ENCODE peak calls at places on chromosomes 1 and 21, in ten cellular contexts. One of them, this sample, is unnamed.

GRCh38 chr1:117735045-117735992 is 129.5 kb downstream of the TENT5C start:
- DNase-seq in cardiac muscle cell: peak
- DNase-seq in stimulated activated CD4-positive, alpha-beta T cell treated with anti-CD3 and anti-CD28 coated beads, Interleukin-2, amount 100 ng/mL, for 24 hours: peak
- DNase-seq in left colon: no peak
- DNase-seq in HEK293T: no peak
- DNase-seq in iris pigment epithelial cell: peak
- DNase-seq in GM12878: peak
- DNase-seq in activated CD4-positive, alpha-beta T cell treated with anti-CD3 and anti-CD28 coated beads, Interleukin-2, amount 10 ng/mL, durations not matched to agents 7 days and 5 days: peak
- DNase-seq in amygdala: no peak
- DNase-seq in KBM-7: peak
- DNase-seq in this sample: peak

GRCh38 chr1:183234660-183235476 is 48.8 kb downstream of the LAMC2 start:
- DNase-seq in left colon: peak
- DNase-seq in KBM-7: peak
- DNase-seq in activated CD4-positive, alpha-beta T cell treated with anti-CD3 and anti-CD28 coated beads, Interleukin-2, amount 10 ng/mL, durations not matched to agents 7 days and 5 days: no peak
- DNase-seq in stimulated activated CD4-positive, alpha-beta T cell treated with anti-CD3 and anti-CD28 coated beads, Interleukin-2, amount 100 ng/mL, for 24 hours: no peak
- DNase-seq in iris pigment epithelial cell: peak
- DNase-seq in HEK293T: peak
- DNase-seq in amygdala: peak
- DNase-seq in GM12878: no peak
- DNase-seq in cardiac muscle cell: peak
- DNase-seq in this sample: peak

GRCh38 chr1:202343652-202344349 is 2.1 kb upstream of the UBE2T start:
- DNase-seq in HEK293T: no peak
- DNase-seq in cardiac muscle cell: peak
- DNase-seq in left colon: no peak
- DNase-seq in iris pigment epithelial cell: peak
- DNase-seq in KBM-7: peak
- DNase-seq in GM12878: no peak
- DNase-seq in activated CD4-positive, alpha-beta T cell treated with anti-CD3 and anti-CD28 coated beads, Interleukin-2, amount 10 ng/mL, durations not matched to agents 7 days and 5 days: peak
- DNase-seq in amygdala: no peak
- DNase-seq in stimulated activated CD4-positive, alpha-beta T cell treated with anti-CD3 and anti-CD28 coated beads, Interleukin-2, amount 100 ng/mL, for 24 hours: no peak
- DNase-seq in this sample: peak

GRCh38 chr1:51313268-51313852 is 17.0 kb downstream of the TTC39A start:
- DNase-seq in amygdala: no peak
- DNase-seq in stimulated activated CD4-positive, alpha-beta T cell treated with anti-CD3 and anti-CD28 coated beads, Interleukin-2, amount 100 ng/mL, for 24 hours: no peak
- DNase-seq in left colon: no peak
- DNase-seq in iris pigment epithelial cell: no peak
- DNase-seq in cardiac muscle cell: no peak
- DNase-seq in HEK293T: peak
- DNase-seq in activated CD4-positive, alpha-beta T cell treated with anti-CD3 and anti-CD28 coated beads, Interleukin-2, amount 10 ng/mL, durations not matched to agents 7 days and 5 days: no peak
- DNase-seq in GM12878: no peak
- DNase-seq in KBM-7: no peak
- DNase-seq in this sample: no peak

GRCh38 chr1:227892930-227893695 is 54.6 kb downstream of the WNT9A start:
- DNase-seq in stimulated activated CD4-positive, alpha-beta T cell treated with anti-CD3 and anti-CD28 coated beads, Interleukin-2, amount 100 ng/mL, for 24 hours: no peak
- DNase-seq in cardiac muscle cell: no peak
- DNase-seq in GM12878: no peak
- DNase-seq in KBM-7: no peak
- DNase-seq in amygdala: no peak
- DNase-seq in iris pigment epithelial cell: no peak
- DNase-seq in left colon: no peak
- DNase-seq in activated CD4-positive, alpha-beta T cell treated with anti-CD3 and anti-CD28 coated beads, Interleukin-2, amount 10 ng/mL, durations not matched to agents 7 days and 5 days: no peak
- DNase-seq in HEK293T: no peak
- DNase-seq in this sample: no peak

GRCh38 chr1:7558041-7558461 is 213.0 kb upstream of the VAMP3 start:
- DNase-seq in KBM-7: no peak
- DNase-seq in GM12878: no peak
- DNase-seq in stimulated activated CD4-positive, alpha-beta T cell treated with anti-CD3 and anti-CD28 coated beads, Interleukin-2, amount 100 ng/mL, for 24 hours: no peak
- DNase-seq in HEK293T: no peak
- DNase-seq in left colon: no peak
- DNase-seq in activated CD4-positive, alpha-beta T cell treated with anti-CD3 and anti-CD28 coated beads, Interleukin-2, amount 10 ng/mL, durations not matched to agents 7 days and 5 days: no peak
- DNase-seq in iris pigment epithelial cell: no peak
- DNase-seq in amygdala: no peak
- DNase-seq in cardiac muscle cell: peak
- DNase-seq in this sample: no peak

GRCh38 chr1:47637111-47637685 is 199.4 kb downstream of the FOXD2 start:
- DNase-seq in stimulated activated CD4-positive, alpha-beta T cell treated with anti-CD3 and anti-CD28 coated beads, Interleukin-2, amount 100 ng/mL, for 24 hours: no peak
- DNase-seq in iris pigment epithelial cell: peak
- DNase-seq in KBM-7: no peak
- DNase-seq in GM12878: no peak
- DNase-seq in cardiac muscle cell: no peak
- DNase-seq in HEK293T: no peak
- DNase-seq in left colon: no peak
- DNase-seq in amygdala: no peak
- DNase-seq in activated CD4-positive, alpha-beta T cell treated with anti-CD3 and anti-CD28 coated beads, Interleukin-2, amount 10 ng/mL, durations not matched to agents 7 days and 5 days: no peak
- DNase-seq in this sample: peak

GRCh38 chr21:34878501-34878900 is 170.6 kb downstream of the RUNX1 start:
- DNase-seq in stimulated activated CD4-positive, alpha-beta T cell treated with anti-CD3 and anti-CD28 coated beads, Interleukin-2, amount 100 ng/mL, for 24 hours: no peak
- DNase-seq in activated CD4-positive, alpha-beta T cell treated with anti-CD3 and anti-CD28 coated beads, Interleukin-2, amount 10 ng/mL, durations not matched to agents 7 days and 5 days: no peak
- DNase-seq in iris pigment epithelial cell: no peak
- DNase-seq in KBM-7: no peak
- DNase-seq in amygdala: no peak
- DNase-seq in GM12878: no peak
- DNase-seq in HEK293T: no peak
- DNase-seq in left colon: peak
- DNase-seq in cardiac muscle cell: no peak
- DNase-seq in this sample: no peak

GRCh38 chr1:3258431-3259003 is 189.5 kb downstream of the PRDM16 start:
- DNase-seq in cardiac muscle cell: no peak
- DNase-seq in left colon: no peak
- DNase-seq in iris pigment epithelial cell: no peak
- DNase-seq in GM12878: no peak
- DNase-seq in KBM-7: no peak
- DNase-seq in activated CD4-positive, alpha-beta T cell treated with anti-CD3 and anti-CD28 coated beads, Interleukin-2, amount 10 ng/mL, durations not matched to agents 7 days and 5 days: no peak
- DNase-seq in stimulated activated CD4-positive, alpha-beta T cell treated with anti-CD3 and anti-CD28 coated beads, Interleukin-2, amount 100 ng/mL, for 24 hours: no peak
- DNase-seq in HEK293T: no peak
- DNase-seq in amygdala: no peak
- DNase-seq in this sample: no peak

GRCh38 chr1:32709075-32709474 is 6.5 kb upstream of the SYNC start:
- DNase-seq in iris pigment epithelial cell: no peak
- DNase-seq in activated CD4-positive, alpha-beta T cell treated with anti-CD3 and anti-CD28 coated beads, Interleukin-2, amount 10 ng/mL, durations not matched to agents 7 days and 5 days: no peak
- DNase-seq in cardiac muscle cell: no peak
- DNase-seq in HEK293T: no peak
- DNase-seq in amygdala: no peak
- DNase-seq in KBM-7: no peak
- DNase-seq in stimulated activated CD4-positive, alpha-beta T cell treated with anti-CD3 and anti-CD28 coated beads, Interleukin-2, amount 100 ng/mL, for 24 hours: no peak
- DNase-seq in GM12878: no peak
- DNase-seq in left colon: no peak
- DNase-seq in this sample: no peak

GRCh38 chr1:28512058-28512611 is 6.3 kb downstream of the RCC1 start:
- DNase-seq in iris pigment epithelial cell: peak
- DNase-seq in GM12878: no peak
- DNase-seq in HEK293T: no peak
- DNase-seq in activated CD4-positive, alpha-beta T cell treated with anti-CD3 and anti-CD28 coated beads, Interleukin-2, amount 10 ng/mL, durations not matched to agents 7 days and 5 days: no peak
- DNase-seq in cardiac muscle cell: no peak
- DNase-seq in stimulated activated CD4-positive, alpha-beta T cell treated with anti-CD3 and anti-CD28 coated beads, Interleukin-2, amount 100 ng/mL, for 24 hours: peak
- DNase-seq in amygdala: no peak
- DNase-seq in left colon: no peak
- DNase-seq in KBM-7: peak
- DNase-seq in this sample: no peak

GRCh38 chr1:192235127-192235526 is 76.9 kb downstream of the RGS18 start:
- DNase-seq in iris pigment epithelial cell: peak
- DNase-seq in KBM-7: no peak
- DNase-seq in left colon: no peak
- DNase-seq in amygdala: no peak
- DNase-seq in GM12878: no peak
- DNase-seq in activated CD4-positive, alpha-beta T cell treated with anti-CD3 and anti-CD28 coated beads, Interleukin-2, amount 10 ng/mL, durations not matched to agents 7 days and 5 days: no peak
- DNase-seq in HEK293T: no peak
- DNase-seq in stimulated activated CD4-positive, alpha-beta T cell treated with anti-CD3 and anti-CD28 coated beads, Interleukin-2, amount 100 ng/mL, for 24 hours: no peak
- DNase-seq in cardiac muscle cell: no peak
- DNase-seq in this sample: peak

GRCh38 chr21:33543505-33544129 is 779 bp downstream of the SON start:
- DNase-seq in amygdala: no peak
- DNase-seq in KBM-7: peak
- DNase-seq in HEK293T: no peak
- DNase-seq in GM12878: no peak
- DNase-seq in cardiac muscle cell: no peak
- DNase-seq in stimulated activated CD4-positive, alpha-beta T cell treated with anti-CD3 and anti-CD28 coated beads, Interleukin-2, amount 100 ng/mL, for 24 hours: peak
- DNase-seq in activated CD4-positive, alpha-beta T cell treated with anti-CD3 and anti-CD28 coated beads, Interleukin-2, amount 10 ng/mL, durations not matched to agents 7 days and 5 days: peak
- DNase-seq in iris pigment epithelial cell: peak
- DNase-seq in left colon: peak
- DNase-seq in this sample: no peak

GRCh38 chr1:168893359-168893791 is 164.4 kb upstream of the DPT start:
- DNase-seq in HEK293T: no peak
- DNase-seq in GM12878: no peak
- DNase-seq in cardiac muscle cell: no peak
- DNase-seq in stimulated activated CD4-positive, alpha-beta T cell treated with anti-CD3 and anti-CD28 coated beads, Interleukin-2, amount 100 ng/mL, for 24 hours: no peak
- DNase-seq in activated CD4-positive, alpha-beta T cell treated with anti-CD3 and anti-CD28 coated beads, Interleukin-2, amount 10 ng/mL, durations not matched to agents 7 days and 5 days: no peak
- DNase-seq in iris pigment epithelial cell: no peak
- DNase-seq in KBM-7: no peak
- DNase-seq in amygdala: no peak
- DNase-seq in left colon: no peak
- DNase-seq in this sample: peak

GRCh38 chr1:40699787-40700186 is 8.3 kb downstream of the NFYC start:
- DNase-seq in activated CD4-positive, alpha-beta T cell treated with anti-CD3 and anti-CD28 coated beads, Interleukin-2, amount 10 ng/mL, durations not matched to agents 7 days and 5 days: no peak
- DNase-seq in cardiac muscle cell: no peak
- DNase-seq in KBM-7: no peak
- DNase-seq in HEK293T: no peak
- DNase-seq in left colon: no peak
- DNase-seq in stimulated activated CD4-positive, alpha-beta T cell treated with anti-CD3 and anti-CD28 coated beads, Interleukin-2, amount 100 ng/mL, for 24 hours: no peak
- DNase-seq in iris pigment epithelial cell: no peak
- DNase-seq in amygdala: no peak
- DNase-seq in GM12878: peak
- DNase-seq in this sample: no peak

GRCh38 chr21:14722841-14723483 is 176.8 kb upstream of the SAMSN1 start:
- DNase-seq in activated CD4-positive, alpha-beta T cell treated with anti-CD3 and anti-CD28 coated beads, Interleukin-2, amount 10 ng/mL, durations not matched to agents 7 days and 5 days: no peak
- DNase-seq in amygdala: no peak
- DNase-seq in left colon: no peak
- DNase-seq in stimulated activated CD4-positive, alpha-beta T cell treated with anti-CD3 and anti-CD28 coated beads, Interleukin-2, amount 100 ng/mL, for 24 hours: no peak
- DNase-seq in GM12878: peak
- DNase-seq in iris pigment epithelial cell: no peak
- DNase-seq in cardiac muscle cell: no peak
- DNase-seq in KBM-7: no peak
- DNase-seq in HEK293T: no peak
- DNase-seq in this sample: no peak

GRCh38 chr1:2534775-2535387 is 4.8 kb upstream of the HES5 start:
- DNase-seq in HEK293T: no peak
- DNase-seq in activated CD4-positive, alpha-beta T cell treated with anti-CD3 and anti-CD28 coated beads, Interleukin-2, amount 10 ng/mL, durations not matched to agents 7 days and 5 days: no peak
- DNase-seq in iris pigment epithelial cell: peak
- DNase-seq in left colon: peak
- DNase-seq in amygdala: no peak
- DNase-seq in KBM-7: no peak
- DNase-seq in GM12878: no peak
- DNase-seq in cardiac muscle cell: no peak
- DNase-seq in stimulated activated CD4-positive, alpha-beta T cell treated with anti-CD3 and anti-CD28 coated beads, Interleukin-2, amount 100 ng/mL, for 24 hours: no peak
- DNase-seq in this sample: peak

GRCh38 chr1:202143011-202143767 is 1.3 kb downstream of the ARL8A start:
- DNase-seq in left colon: no peak
- DNase-seq in stimulated activated CD4-positive, alpha-beta T cell treated with anti-CD3 and anti-CD28 coated beads, Interleukin-2, amount 100 ng/mL, for 24 hours: peak
- DNase-seq in KBM-7: peak
- DNase-seq in iris pigment epithelial cell: peak
- DNase-seq in cardiac muscle cell: no peak
- DNase-seq in amygdala: no peak
- DNase-seq in GM12878: no peak
- DNase-seq in activated CD4-positive, alpha-beta T cell treated with anti-CD3 and anti-CD28 coated beads, Interleukin-2, amount 10 ng/mL, durations not matched to agents 7 days and 5 days: no peak
- DNase-seq in HEK293T: no peak
- DNase-seq in this sample: no peak

GRCh38 chr1:12376236-12377064 is 146.6 kb downstream of the VPS13D start:
- DNase-seq in amygdala: no peak
- DNase-seq in cardiac muscle cell: no peak
- DNase-seq in stimulated activated CD4-positive, alpha-beta T cell treated with anti-CD3 and anti-CD28 coated beads, Interleukin-2, amount 100 ng/mL, for 24 hours: no peak
- DNase-seq in activated CD4-positive, alpha-beta T cell treated with anti-CD3 and anti-CD28 coated beads, Interleukin-2, amount 10 ng/mL, durations not matched to agents 7 days and 5 days: no peak
- DNase-seq in KBM-7: peak
- DNase-seq in left colon: no peak
- DNase-seq in iris pigment epithelial cell: peak
- DNase-seq in GM12878: no peak
- DNase-seq in HEK293T: no peak
- DNase-seq in this sample: peak

GRCh38 chr1:33007190-33008050 is 29.3 kb downstream of the AK2 start:
- DNase-seq in stimulated activated CD4-positive, alpha-beta T cell treated with anti-CD3 and anti-CD28 coated beads, Interleukin-2, amount 100 ng/mL, for 24 hours: no peak
- DNase-seq in HEK293T: peak
- DNase-seq in GM12878: no peak
- DNase-seq in activated CD4-positive, alpha-beta T cell treated with anti-CD3 and anti-CD28 coated beads, Interleukin-2, amount 10 ng/mL, durations not matched to agents 7 days and 5 days: no peak
- DNase-seq in left colon: peak
- DNase-seq in iris pigment epithelial cell: peak
- DNase-seq in cardiac muscle cell: peak
- DNase-seq in amygdala: no peak
- DNase-seq in KBM-7: peak
- DNase-seq in this sample: peak

GRCh38 chr1:116129537-116129936 is 18.3 kb downstream of the MAB21L3 start:
- DNase-seq in stimulated activated CD4-positive, alpha-beta T cell treated with anti-CD3 and anti-CD28 coated beads, Interleukin-2, amount 100 ng/mL, for 24 hours: no peak
- DNase-seq in iris pigment epithelial cell: no peak
- DNase-seq in amygdala: no peak
- DNase-seq in cardiac muscle cell: no peak
- DNase-seq in left colon: no peak
- DNase-seq in GM12878: no peak
- DNase-seq in KBM-7: no peak
- DNase-seq in activated CD4-positive, alpha-beta T cell treated with anti-CD3 and anti-CD28 coated beads, Interleukin-2, amount 10 ng/mL, durations not matched to agents 7 days and 5 days: no peak
- DNase-seq in HEK293T: no peak
- DNase-seq in this sample: no peak

This sample was measured in fibroblast of pulmonary artery.